ENCODE peak calls at places on chromosomes 3 and 15, in nine cellular contexts. One of them, this sample, is unnamed.

GRCh38 chr15:69951511-69952209 is 146.1 kb downstream of the TLE3 start:
- DNase-seq in fibroblast of mammary gland: no peak
- DNase-seq in GM23338: no peak
- DNase-seq in endothelial cell of umbilical vein: no peak
- DNase-seq in breast epithelium: no peak
- DNase-seq in IMR-90: peak; percentile 13
- DNase-seq in endodermal cell: no peak
- DNase-seq in AG10803: peak; percentile 7
- DNase-seq in left lung: no peak
- DNase-seq in this sample: no peak

GRCh38 chr3:177463863-177464262 is 266.6 kb upstream of the TBL1XR1 start:
- DNase-seq in fibroblast of mammary gland: peak; percentile 50
- DNase-seq in GM23338: peak; percentile 28
- DNase-seq in endothelial cell of umbilical vein: no peak
- DNase-seq in breast epithelium: no peak
- DNase-seq in IMR-90: peak; percentile 79
- DNase-seq in endodermal cell: no peak
- DNase-seq in AG10803: peak; percentile 66
- DNase-seq in left lung: no peak
- DNase-seq in this sample: no peak

GRCh38 chr3:50687916-50688315 is 13.2 kb downstream of the DOCK3 start:
- DNase-seq in fibroblast of mammary gland: no peak
- DNase-seq in GM23338: no peak
- DNase-seq in endothelial cell of umbilical vein: no peak
- DNase-seq in breast epithelium: no peak
- DNase-seq in IMR-90: no peak
- DNase-seq in endodermal cell: no peak
- DNase-seq in AG10803: no peak
- DNase-seq in left lung: no peak
- DNase-seq in this sample: no peak

GRCh38 chr15:83119968-83120581 is 12.6 kb downstream of the TM6SF1 start:
- DNase-seq in fibroblast of mammary gland: no peak
- DNase-seq in GM23338: no peak
- DNase-seq in endothelial cell of umbilical vein: no peak
- DNase-seq in breast epithelium: no peak
- DNase-seq in IMR-90: no peak
- DNase-seq in endodermal cell: no peak
- DNase-seq in AG10803: no peak
- DNase-seq in left lung: no peak
- DNase-seq in this sample: no peak

GRCh38 chr15:67096536-67097294 is 31.3 kb downstream of the SMAD3 start:
- DNase-seq in fibroblast of mammary gland: peak; percentile 72
- DNase-seq in GM23338: no peak
- DNase-seq in endothelial cell of umbilical vein: no peak
- DNase-seq in breast epithelium: no peak
- DNase-seq in IMR-90: peak; percentile 72
- DNase-seq in endodermal cell: no peak
- DNase-seq in AG10803: peak; percentile 60
- DNase-seq in left lung: no peak
- DNase-seq in this sample: no peak

GRCh38 chr3:56413911-56414310 is 54.4 kb downstream of the ERC2 start:
- DNase-seq in fibroblast of mammary gland: no peak
- DNase-seq in GM23338: peak; percentile 21
- DNase-seq in endothelial cell of umbilical vein: no peak
- DNase-seq in breast epithelium: no peak
- DNase-seq in IMR-90: no peak
- DNase-seq in endodermal cell: no peak
- DNase-seq in AG10803: no peak
- DNase-seq in left lung: no peak
- DNase-seq in this sample: no peak

GRCh38 chr15:91385301-91385700 is 285.2 kb downstream of the SV2B start:
- DNase-seq in fibroblast of mammary gland: peak; percentile 19
- DNase-seq in GM23338: no peak
- DNase-seq in endothelial cell of umbilical vein: no peak
- DNase-seq in breast epithelium: no peak
- DNase-seq in IMR-90: no peak
- DNase-seq in endodermal cell: peak; percentile 65
- DNase-seq in AG10803: no peak
- DNase-seq in left lung: no peak
- DNase-seq in this sample: peak; percentile 56

GRCh38 chr3:73547427-73548036 is 77.2 kb downstream of the PDZRN3 start:
- DNase-seq in fibroblast of mammary gland: peak; percentile 99
- DNase-seq in GM23338: peak; percentile 29
- DNase-seq in endothelial cell of umbilical vein: no peak
- DNase-seq in breast epithelium: no peak
- DNase-seq in IMR-90: peak; percentile 94
- DNase-seq in endodermal cell: no peak
- DNase-seq in AG10803: peak; percentile 99
- DNase-seq in left lung: no peak
- DNase-seq in this sample: peak; percentile 47

GRCh38 chr15:66820474-66821258 is 118.6 kb downstream of the SMAD6 start:
- DNase-seq in fibroblast of mammary gland: peak; percentile 31
- DNase-seq in GM23338: no peak
- DNase-seq in endothelial cell of umbilical vein: no peak
- DNase-seq in breast epithelium: no peak
- DNase-seq in IMR-90: no peak
- DNase-seq in endodermal cell: peak; percentile 41
- DNase-seq in AG10803: peak; percentile 91
- DNase-seq in left lung: no peak
- DNase-seq in this sample: no peak

GRCh38 chr15:65405793-65406192 is 17.0 kb downstream of the IGDCC4 start:
- DNase-seq in fibroblast of mammary gland: no peak
- DNase-seq in GM23338: no peak
- DNase-seq in endothelial cell of umbilical vein: no peak
- DNase-seq in breast epithelium: no peak
- DNase-seq in IMR-90: no peak
- DNase-seq in endodermal cell: no peak
- DNase-seq in AG10803: no peak
- DNase-seq in left lung: no peak
- DNase-seq in this sample: no peak

GRCh38 chr15:70853270-70853854 is 595 bp downstream of the LARP6 start:
- DNase-seq in fibroblast of mammary gland: peak; percentile 50
- DNase-seq in GM23338: peak; percentile 85
- DNase-seq in endothelial cell of umbilical vein: peak; percentile 60
- DNase-seq in breast epithelium: no peak
- DNase-seq in IMR-90: peak; percentile 87
- DNase-seq in endodermal cell: peak; percentile 90
- DNase-seq in AG10803: peak; percentile 73
- DNase-seq in left lung: peak; percentile 80
- DNase-seq in this sample: peak; percentile 38

GRCh38 chr15:67361100-67361499 is 106.5 kb downstream of the IQCH start:
- DNase-seq in fibroblast of mammary gland: no peak
- DNase-seq in GM23338: no peak
- DNase-seq in endothelial cell of umbilical vein: no peak
- DNase-seq in breast epithelium: no peak
- DNase-seq in IMR-90: no peak
- DNase-seq in endodermal cell: no peak
- DNase-seq in AG10803: no peak
- DNase-seq in left lung: no peak
- DNase-seq in this sample: no peak

GRCh38 chr3:24023249-24023648 is 78.2 kb downstream of the NR1D2 start:
- DNase-seq in fibroblast of mammary gland: no peak
- DNase-seq in GM23338: no peak
- DNase-seq in endothelial cell of umbilical vein: no peak
- DNase-seq in breast epithelium: no peak
- DNase-seq in IMR-90: no peak
- DNase-seq in endodermal cell: no peak
- DNase-seq in AG10803: no peak
- DNase-seq in left lung: no peak
- DNase-seq in this sample: no peak

GRCh38 chr3:152834354-152835310 is at the start of gene P2RY1:
- DNase-seq in fibroblast of mammary gland: peak; percentile 32
- DNase-seq in GM23338: peak; percentile 88
- DNase-seq in endothelial cell of umbilical vein: peak; percentile 59
- DNase-seq in breast epithelium: peak; percentile 52
- DNase-seq in IMR-90: peak; percentile 17
- DNase-seq in endodermal cell: peak; percentile 95
- DNase-seq in AG10803: peak; percentile 16
- DNase-seq in left lung: peak; percentile 92
- DNase-seq in this sample: peak; percentile 16

GRCh38 chr3:119677641-119677934 is 382 bp upstream of the COX17 start:
- DNase-seq in fibroblast of mammary gland: no peak
- DNase-seq in GM23338: no peak
- DNase-seq in endothelial cell of umbilical vein: no peak
- DNase-seq in breast epithelium: no peak
- DNase-seq in IMR-90: no peak
- DNase-seq in endodermal cell: no peak
- DNase-seq in AG10803: no peak
- DNase-seq in left lung: no peak
- DNase-seq in this sample: no peak

GRCh38 chr3:119675188-119675874 is 1.9 kb downstream of the COX17 start:
- DNase-seq in fibroblast of mammary gland: no peak
- DNase-seq in GM23338: no peak
- DNase-seq in endothelial cell of umbilical vein: no peak
- DNase-seq in breast epithelium: no peak
- DNase-seq in IMR-90: no peak
- DNase-seq in endodermal cell: no peak
- DNase-seq in AG10803: no peak
- DNase-seq in left lung: no peak
- DNase-seq in this sample: no peak

GRCh38 chr3:119673875-119674274 is 3.3 kb downstream of the COX17 start:
- DNase-seq in fibroblast of mammary gland: no peak
- DNase-seq in GM23338: no peak
- DNase-seq in endothelial cell of umbilical vein: no peak
- DNase-seq in breast epithelium: no peak
- DNase-seq in IMR-90: no peak
- DNase-seq in endodermal cell: no peak
- DNase-seq in AG10803: no peak
- DNase-seq in left lung: peak; percentile 78
- DNase-seq in this sample: no peak

GRCh38 chr3:119676771-119677640 is at the start of gene COX17:
- DNase-seq in fibroblast of mammary gland: peak; percentile 93
- DNase-seq in GM23338: peak; percentile 98
- DNase-seq in endothelial cell of umbilical vein: peak; percentile 93
- DNase-seq in breast epithelium: peak; percentile 94
- DNase-seq in IMR-90: peak; percentile 94
- DNase-seq in endodermal cell: peak; percentile 98
- DNase-seq in AG10803: peak; percentile 95
- DNase-seq in left lung: peak; percentile 93
- DNase-seq in this sample: peak; percentile 92

GRCh38 chr3:119676020-119676419 is 1.2 kb downstream of the COX17 start:
- DNase-seq in fibroblast of mammary gland: peak; percentile 11
- DNase-seq in GM23338: no peak
- DNase-seq in endothelial cell of umbilical vein: no peak
- DNase-seq in breast epithelium: no peak
- DNase-seq in IMR-90: no peak
- DNase-seq in endodermal cell: no peak
- DNase-seq in AG10803: no peak
- DNase-seq in left lung: no peak
- DNase-seq in this sample: no peak
- H3K4me3 ChIP-seq in fibroblast of mammary gland: peak overlapping the region; percentile 65
- H3K4me3 ChIP-seq in GM23338: peak overlapping the region; percentile 75
- H3K4me3 ChIP-seq in endothelial cell of umbilical vein: peak overlapping the region; percentile 75
- H3K4me3 ChIP-seq in breast epithelium: peak overlapping the region; percentile 61
- H3K4me3 ChIP-seq in IMR-90: peak overlapping the region; percentile 85
- H3K4me3 ChIP-seq in endodermal cell: peak overlapping the region; percentile 98
- H3K4me3 ChIP-seq in AG10803: peak overlapping the region; percentile 79
- H3K4me3 ChIP-seq in left lung: peak overlapping the region; percentile 55
- H3K4me3 ChIP-seq in this sample: peak overlapping the region; percentile 64

GRCh38 chr3:52683611-52684010 is 2.1 kb downstream of the PBRM1 start:
- DNase-seq in fibroblast of mammary gland: peak; percentile 46
- DNase-seq in GM23338: no peak
- DNase-seq in endothelial cell of umbilical vein: no peak
- DNase-seq in breast epithelium: no peak
- DNase-seq in IMR-90: no peak
- DNase-seq in endodermal cell: no peak
- DNase-seq in AG10803: no peak
- DNase-seq in left lung: no peak
- DNase-seq in this sample: no peak
- H3K4me3 ChIP-seq in fibroblast of mammary gland: no peak overlapping the region
- H3K4me3 ChIP-seq in GM23338: no peak overlapping the region
- H3K4me3 ChIP-seq in endothelial cell of umbilical vein: no peak overlapping the region
- H3K4me3 ChIP-seq in breast epithelium: no peak overlapping the region
- H3K4me3 ChIP-seq in IMR-90: no peak overlapping the region
- H3K4me3 ChIP-seq in endodermal cell: peak overlapping the region; percentile 88
- H3K4me3 ChIP-seq in AG10803: no peak overlapping the region
- H3K4me3 ChIP-seq in left lung: no peak overlapping the region
- H3K4me3 ChIP-seq in this sample: no peak overlapping the region

DNA sequence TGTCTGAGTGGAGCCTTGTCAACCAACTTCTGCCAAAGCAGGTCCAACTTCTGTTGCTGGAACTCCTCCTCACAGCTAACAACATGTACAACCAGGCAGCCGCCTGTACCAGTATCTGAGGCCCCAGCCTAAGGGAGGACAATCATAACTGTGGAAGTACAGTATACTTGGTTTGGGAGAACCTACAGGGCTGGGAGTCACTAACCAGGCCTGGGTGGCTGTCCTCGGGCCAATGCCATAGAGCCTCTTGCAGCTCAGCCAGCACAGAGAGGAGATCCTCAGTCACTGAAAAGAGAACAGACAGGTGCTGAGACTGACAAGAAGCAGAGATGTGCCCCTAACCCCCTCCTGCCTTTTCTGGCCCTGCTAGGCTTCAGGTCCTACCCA is 1.2 kb downstream of the DALRD3 start:
- DNase-seq in fibroblast of mammary gland: no peak
- DNase-seq in GM23338: no peak
- DNase-seq in endothelial cell of umbilical vein: no peak
- DNase-seq in breast epithelium: no peak
- DNase-seq in IMR-90: no peak
- DNase-seq in endodermal cell: no peak
- DNase-seq in AG10803: no peak
- DNase-seq in left lung: no peak
- DNase-seq in this sample: no peak
- H3K4me3 ChIP-seq in fibroblast of mammary gland: peak overlapping the region; percentile 74
- H3K4me3 ChIP-seq in GM23338: peak overlapping the region; percentile 97
- H3K4me3 ChIP-seq in endothelial cell of umbilical vein: no peak overlapping the region
- H3K4me3 ChIP-seq in breast epithelium: no peak overlapping the region
- H3K4me3 ChIP-seq in IMR-90: peak overlapping the region; percentile 95
- H3K4me3 ChIP-seq in endodermal cell: peak overlapping the region; percentile 88
- H3K4me3 ChIP-seq in AG10803: peak overlapping the region; percentile 77
- H3K4me3 ChIP-seq in left lung: peak overlapping the region; percentile 97
- H3K4me3 ChIP-seq in this sample: peak overlapping the region; percentile 91

GRCh38 chr3:58178528-58179234 is 32.1 kb downstream of the DNASE1L3 start:
- DNase-seq in fibroblast of mammary gland: no peak
- DNase-seq in GM23338: no peak
- DNase-seq in endothelial cell of umbilical vein: no peak
- DNase-seq in breast epithelium: no peak
- DNase-seq in IMR-90: no peak
- DNase-seq in endodermal cell: no peak
- DNase-seq in AG10803: no peak
- DNase-seq in left lung: no peak
- DNase-seq in this sample: no peak

GRCh38 chr3:58176827-58177489 is 33.8 kb downstream of the DNASE1L3 start:
- DNase-seq in fibroblast of mammary gland: no peak
- DNase-seq in GM23338: no peak
- DNase-seq in endothelial cell of umbilical vein: no peak
- DNase-seq in breast epithelium: no peak
- DNase-seq in IMR-90: no peak
- DNase-seq in endodermal cell: peak; percentile 64
- DNase-seq in AG10803: no peak
- DNase-seq in left lung: no peak
- DNase-seq in this sample: no peak

GRCh38 chr3:58179235-58180098 is 31.3 kb downstream of the DNASE1L3 start:
- DNase-seq in fibroblast of mammary gland: no peak
- DNase-seq in GM23338: no peak
- DNase-seq in endothelial cell of umbilical vein: no peak
- DNase-seq in breast epithelium: no peak
- DNase-seq in IMR-90: no peak
- DNase-seq in endodermal cell: no peak
- DNase-seq in AG10803: no peak
- DNase-seq in left lung: no peak
- DNase-seq in this sample: no peak

GRCh38 chr3:58176185-58176530 is 34.6 kb downstream of the DNASE1L3 start:
- DNase-seq in fibroblast of mammary gland: no peak
- DNase-seq in GM23338: no peak
- DNase-seq in endothelial cell of umbilical vein: no peak
- DNase-seq in breast epithelium: no peak
- DNase-seq in IMR-90: no peak
- DNase-seq in endodermal cell: no peak
- DNase-seq in AG10803: no peak
- DNase-seq in left lung: no peak
- DNase-seq in this sample: no peak

GRCh38 chr3:58177747-58178527 is 32.8 kb downstream of the DNASE1L3 start:
- DNase-seq in fibroblast of mammary gland: peak; percentile 76
- DNase-seq in GM23338: peak; percentile 93
- DNase-seq in endothelial cell of umbilical vein: peak; percentile 79
- DNase-seq in breast epithelium: peak; percentile 92
- DNase-seq in IMR-90: peak; percentile 69
- DNase-seq in endodermal cell: peak; percentile 98
- DNase-seq in AG10803: peak; percentile 72
- DNase-seq in left lung: peak; percentile 98
- DNase-seq in this sample: peak; percentile 55
- H3K4me3 ChIP-seq in fibroblast of mammary gland: peak overlapping the region; percentile 52
- H3K4me3 ChIP-seq in GM23338: peak overlapping the region; percentile 70
- H3K4me3 ChIP-seq in endothelial cell of umbilical vein: no peak overlapping the region
- H3K4me3 ChIP-seq in breast epithelium: peak overlapping the region; percentile 37
- H3K4me3 ChIP-seq in IMR-90: peak overlapping the region; percentile 24
- H3K4me3 ChIP-seq in endodermal cell: no peak overlapping the region
- H3K4me3 ChIP-seq in AG10803: peak overlapping the region; percentile 57
- H3K4me3 ChIP-seq in left lung: peak overlapping the region; percentile 9
- H3K4me3 ChIP-seq in this sample: peak overlapping the region; percentile 41